ENCODE peak calls at places on chromosomes 7 and 10, in nine cellular contexts. J is tibial artery; V is right lobe of liver; F is stomach; E is CD8-positive, alpha-beta memory T cell; U is HL-60; N is astrocyte of the spinal cord; S is right cardiac atrium; H is A549. L is an unnamed sample.

GRCh38 chr10:110502851-110503301 is 5.2 kb downstream of the DUSP5 start:
- DNase-seq in J (peak), V (peak), F (no peak), E (no peak), U (peak), N (peak), S (peak), H (peak), L (no peak)

GRCh38 chr7:107856806-107857540 is 34.0 kb upstream of the DLD start:
- DNase-seq in J (no peak), V (no peak), F (no peak), E (no peak), U (no peak), N (no peak), S (no peak), H (no peak), L (no peak)

GRCh38 chr7:149714081-149714909 is 59.1 kb downstream of the ZNF467 start:
- DNase-seq in J (peak), V (peak), F (peak), E (peak), U (peak), N (peak), S (peak), H (peak), L (peak)

GRCh38 chr7:372546-372938 is 82.6 kb downstream of the FOXL3 start:
- DNase-seq in J (no peak), V (no peak), F (no peak), E (no peak), U (no peak), N (no peak), S (no peak), H (no peak), L (no peak)

GRCh38 chr7:69732203-69732602 is 133.9 kb downstream of the AUTS2 start:
- DNase-seq in J (no peak), V (no peak), F (peak), E (no peak), U (no peak), N (peak), S (no peak), H (peak), L (no peak)

GRCh38 chr10:124290095-124290795 is 128.5 kb downstream of the OAT start:
- DNase-seq in J (peak), V (peak), F (no peak), E (no peak), U (peak), N (peak), S (no peak), H (no peak), L (no peak)

GRCh38 chr7:151727579-151728285 is 149.2 kb downstream of the PRKAG2 start:
- DNase-seq in J (peak), V (peak), F (peak), E (no peak), U (peak), N (peak), S (peak), H (peak), L (no peak)

GRCh38 chr7:78306631-78307030 is 508.1 kb downstream of the PHTF2 start:
- DNase-seq in J (no peak), V (no peak), F (no peak), E (no peak), U (no peak), N (no peak), S (no peak), H (no peak), L (no peak)

GRCh38 chr7:121069346-121070100 is 81.0 kb downstream of the CPED1 start:
- DNase-seq in J (peak), V (no peak), F (no peak), E (no peak), U (no peak), N (peak), S (no peak), H (no peak), L (no peak)

GRCh38 chr7:74480861-74481417 is 27.2 kb downstream of the GTF2IRD1 start:
- DNase-seq in J (peak), V (peak), F (peak), E (no peak), U (peak), N (peak), S (peak), H (peak), L (no peak)
- H3K4me3 ChIP-seq in J (peak), V (peak), F (peak), E (no peak), U (no peak), N (peak), S (peak), H (no peak), L (no peak)

GRCh38 chr10:129969528-129970264 is 5.6 kb upstream of the EBF3 start:
- DNase-seq in J (peak), V (no peak), F (no peak), E (no peak), U (no peak), N (no peak), S (no peak), H (no peak), L (no peak)
- H3K4me3 ChIP-seq in J (no peak), V (no peak), F (no peak), E (no peak), U (no peak), N (no peak), S (peak), H (no peak), L (peak)

DNA sequence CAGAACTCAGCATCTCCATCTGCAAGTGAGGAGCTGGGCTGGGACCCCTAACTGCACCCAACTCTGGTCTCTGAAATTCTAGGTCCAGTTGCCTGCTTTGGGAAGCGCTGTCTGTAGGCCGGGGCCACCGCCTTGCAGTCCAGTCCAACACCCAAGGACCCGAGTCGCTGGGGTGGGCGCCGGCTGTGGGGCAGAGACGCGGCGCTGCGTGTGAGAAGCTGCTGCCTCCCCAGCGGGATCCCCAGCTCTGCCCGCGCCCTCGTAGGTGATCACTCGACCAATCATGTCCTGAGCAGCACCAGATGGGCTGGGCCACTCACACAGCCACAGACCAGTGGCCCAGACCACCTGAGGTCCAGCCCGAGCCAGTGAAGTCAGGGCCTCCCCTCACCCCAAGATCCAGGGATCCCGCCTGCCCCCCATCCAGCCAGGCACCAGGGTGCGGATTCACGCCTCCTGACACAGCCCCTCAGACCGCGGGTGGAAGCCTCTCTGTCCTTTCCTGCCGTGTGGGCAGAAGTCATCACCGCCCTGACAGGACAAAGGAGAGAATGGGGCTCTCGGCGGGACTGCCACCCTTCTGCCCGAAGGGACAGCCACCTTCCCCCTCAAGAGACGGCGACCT is 67.4 kb upstream of the ADGRA1 start:
- DNase-seq in J (no peak), V (no peak), F (no peak), E (no peak), U (no peak), N (no peak), S (peak), H (no peak), L (no peak)
- H3K4me3 ChIP-seq in J (no peak), V (no peak), F (no peak), E (no peak), U (no peak), N (no peak), S (no peak), H (no peak), L (no peak)

DNA sequence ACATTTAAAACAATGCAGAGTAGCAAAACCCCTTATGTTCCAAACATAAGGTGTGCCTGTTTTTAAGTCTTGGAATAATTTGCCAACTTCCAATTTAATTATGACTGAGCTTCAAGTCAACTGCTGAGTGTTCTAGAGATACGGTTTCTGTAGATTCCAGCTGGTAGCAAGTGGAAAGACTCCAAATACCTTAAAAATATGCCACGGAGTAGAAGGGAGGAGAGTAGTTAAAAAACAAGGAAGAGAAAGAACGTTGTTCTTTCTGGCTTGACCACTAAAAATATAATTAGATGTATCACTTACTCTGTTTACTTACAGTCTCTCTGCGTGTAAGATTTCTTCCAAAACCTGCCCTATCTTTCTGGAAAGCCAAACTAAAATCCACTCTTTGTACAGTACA is 24.5 kb upstream of the ABLIM1 start:
- DNase-seq in J (no peak), V (no peak), F (no peak), E (no peak), U (no peak), N (no peak), S (no peak), H (no peak), L (no peak)
- H3K4me3 ChIP-seq in J (no peak), V (no peak), F (no peak), E (no peak), U (no peak), N (no peak), S (peak), H (no peak), L (peak)

GRCh38 chr10:88386878-88387773 is 196.0 kb downstream of the RNLS start:
- DNase-seq in J (no peak), V (peak), F (no peak), E (no peak), U (peak), N (peak), S (no peak), H (peak), L (peak)
- H3K4me3 ChIP-seq in J (peak), V (peak), F (peak), E (peak), U (no peak), N (no peak), S (peak), H (no peak), L (peak)

GRCh38 chr10:99994801-99995200 is 14.9 kb downstream of the DNMBP start:
- DNase-seq in J (no peak), V (no peak), F (no peak), E (no peak), U (no peak), N (no peak), S (no peak), H (no peak), L (no peak)
- H3K4me3 ChIP-seq in J (no peak), V (no peak), F (no peak), E (no peak), U (no peak), N (no peak), S (no peak), H (no peak), L (no peak)

GRCh38 chr10:32367793-32368453 is 21.0 kb upstream of the EPC1 start:
- DNase-seq in J (peak), V (peak), F (peak), E (peak), U (no peak), N (peak), S (peak), H (peak), L (no peak)
- H3K4me3 ChIP-seq in J (no peak), V (no peak), F (no peak), E (no peak), U (no peak), N (no peak), S (no peak), H (no peak), L (no peak)

GRCh38 chr10:118116555-118117311 is 70.0 kb upstream of the RAB11FIP2 start:
- DNase-seq in J (no peak), V (no peak), F (no peak), E (no peak), U (no peak), N (no peak), S (no peak), H (no peak), L (no peak)
- H3K4me3 ChIP-seq in J (no peak), V (no peak), F (no peak), E (no peak), U (no peak), N (no peak), S (no peak), H (no peak), L (no peak)

GRCh38 chr10:73641272-73642060 is at the start of gene MYOZ1:
- DNase-seq in J (peak), V (no peak), F (no peak), E (no peak), U (no peak), N (no peak), S (no peak), H (no peak), L (no peak)
- H3K4me3 ChIP-seq in J (peak), V (no peak), F (no peak), E (no peak), U (no peak), N (no peak), S (peak), H (no peak), L (peak)

GRCh38 chr7:27205325-27206280 is 5.7 kb upstream of the HOXA13 start:
- DNase-seq in J (peak), V (no peak), F (no peak), E (no peak), U (no peak), N (no peak), S (no peak), H (no peak), L (no peak)

GRCh38 chr7:27203964-27204594 is 4.2 kb upstream of the HOXA13 start:
- DNase-seq in J (no peak), V (no peak), F (no peak), E (no peak), U (no peak), N (no peak), S (no peak), H (no peak), L (no peak)

GRCh38 chr7:27202741-27203134 is 2.8 kb upstream of the HOXA13 start:
- DNase-seq in J (no peak), V (no peak), F (no peak), E (no peak), U (no peak), N (no peak), S (no peak), H (no peak), L (no peak)

GRCh38 chr7:27203378-27203953 is 3.6 kb upstream of the HOXA13 start:
- DNase-seq in J (peak), V (no peak), F (no peak), E (no peak), U (no peak), N (no peak), S (no peak), H (no peak), L (no peak)

DNA sequence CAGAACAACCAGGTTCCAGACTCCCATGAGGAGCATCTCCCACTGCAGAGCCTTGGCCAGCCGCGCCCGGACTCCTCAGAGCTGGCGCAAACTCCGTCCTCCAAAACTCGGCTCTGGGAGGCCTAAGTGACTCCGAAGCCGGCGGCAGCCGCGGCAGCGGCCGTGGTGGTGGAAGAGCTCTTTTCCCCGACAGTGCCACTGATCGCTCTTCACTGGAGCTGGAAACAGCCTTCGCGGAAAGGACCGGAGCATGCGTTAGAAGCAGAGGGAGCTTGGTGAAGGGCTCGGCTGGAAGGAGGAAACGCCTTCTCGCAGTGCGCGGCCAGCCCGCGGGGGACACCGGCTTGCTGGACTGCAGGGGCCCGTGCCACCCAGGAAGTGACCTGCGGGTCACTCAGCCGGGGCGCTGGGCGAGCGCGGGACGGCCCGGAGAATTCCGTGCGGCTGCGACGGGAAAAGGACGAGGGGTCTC is 5.0 kb upstream of the HOXA13 start:
- DNase-seq in J (no peak), V (no peak), F (no peak), E (no peak), U (no peak), N (no peak), S (peak), H (no peak), L (no peak)
- H3K4me3 ChIP-seq in J (no peak), V (no peak), F (no peak), E (no peak), U (no peak), N (no peak), S (no peak), H (no peak), L (peak)